ENCODE peak calls at places on chromosomes 12 and 14, in four cellular contexts. One of them, this sample, is unnamed.

GRCh38 chr14:33568935-33569579 is 381.8 kb downstream of the EGLN3 start:
- DNase-seq in T-helper 22 cell: no peak
- DNase-seq in effector CD4-positive, alpha-beta T cell: no peak
- DNase-seq in SW480: no peak
- DNase-seq in this sample: no peak

GRCh38 chr14:52835122-52835903 is 43.9 kb upstream of the GNPNAT1 start:
- DNase-seq in T-helper 22 cell: no peak
- DNase-seq in effector CD4-positive, alpha-beta T cell: no peak
- DNase-seq in SW480: no peak
- DNase-seq in this sample: no peak

GRCh38 chr14:45258073-45258472 is 5.1 kb upstream of the MIS18BP1 start:
- DNase-seq in T-helper 22 cell: no peak
- DNase-seq in effector CD4-positive, alpha-beta T cell: no peak
- DNase-seq in SW480: no peak
- DNase-seq in this sample: no peak

GRCh38 chr14:56126514-56126913 is 8.3 kb downstream of the PELI2 start:
- DNase-seq in T-helper 22 cell: no peak
- DNase-seq in effector CD4-positive, alpha-beta T cell: no peak
- DNase-seq in SW480: no peak
- DNase-seq in this sample: no peak

GRCh38 chr14:102930753-102931579 is 8.5 kb downstream of the AMN start:
- DNase-seq in T-helper 22 cell: no peak
- DNase-seq in effector CD4-positive, alpha-beta T cell: no peak
- DNase-seq in SW480: peak
- DNase-seq in this sample: no peak

GRCh38 chr14:73666583-73666982 is 21.8 kb downstream of the DNAL1 start:
- DNase-seq in T-helper 22 cell: no peak
- DNase-seq in effector CD4-positive, alpha-beta T cell: no peak
- DNase-seq in SW480: no peak
- DNase-seq in this sample: no peak

GRCh38 chr12:91317324-91317723 is 134.7 kb upstream of the DCN start:
- DNase-seq in T-helper 22 cell: no peak
- DNase-seq in effector CD4-positive, alpha-beta T cell: no peak
- DNase-seq in SW480: no peak
- DNase-seq in this sample: no peak

GRCh38 chr12:57498143-57498524 is 10.3 kb downstream of the MARS1 start:
- DNase-seq in T-helper 22 cell: no peak
- DNase-seq in effector CD4-positive, alpha-beta T cell: no peak
- DNase-seq in SW480: no peak
- DNase-seq in this sample: no peak

GRCh38 chr12:132727091-132727794 is 16.6 kb downstream of the PGAM5 start:
- DNase-seq in T-helper 22 cell: no peak
- DNase-seq in effector CD4-positive, alpha-beta T cell: no peak
- DNase-seq in SW480: no peak
- DNase-seq in this sample: no peak